ENCODE peak calls at places on chromosomes 13 and 19, in eight cellular contexts. Q, U, J, G, T, E, Z and H are unnamed samples.
A peak's percentile ranks its signal among the peaks of the same experiment; 100 is the strongest.

GRCh38 chr13:24927810-24928404 is 163.9 kb downstream of the RNF17 start:
- DNase-seq in Z (no peak), U (no peak), Q (no peak), J (no peak), G (no peak), E (no peak), T (no peak), H (no peak)

GRCh38 chr19:19338082-19338481 is 17.5 kb downstream of the MAU2 start:
- DNase-seq in J (peak; percentile 40), Q (peak; percentile 18), E (no peak), U (no peak), T (no peak), Z (no peak), G (no peak), H (no peak)

GRCh38 chr13:27772651-27773425 is 19.4 kb upstream of the GSX1 start:
- DNase-seq in U (no peak), E (no peak), Q (no peak), Z (no peak), T (no peak), J (no peak), G (no peak), H (no peak)

GRCh38 chr13:19074519-19074918 is 107.1 kb downstream of the TUBA3C start:
- DNase-seq in T (no peak), E (no peak), Z (no peak), U (no peak), G (no peak), Q (no peak), J (no peak), H (no peak)

GRCh38 chr13:65656740-65657329 is 1573.3 kb downstream of the PCDH9 start:
- DNase-seq in J (no peak), G (no peak), Q (peak; percentile 59), U (peak; percentile 4), T (peak; percentile 6), E (no peak), Z (no peak), H (no peak)

GRCh38 chr19:48473161-48473966 is 4.2 kb downstream of the CYTH2 start:
- DNase-seq in U (no peak), T (no peak), E (no peak), J (no peak), Z (no peak), Q (no peak), G (no peak), H (no peak)

GRCh38 chr13:42073683-42074082 is 25.2 kb downstream of the DGKH start:
- DNase-seq in Q (no peak), T (no peak), E (no peak), Z (no peak), J (no peak), U (no peak), G (no peak), H (no peak)

GRCh38 chr13:73399347-73400216 is 340.8 kb downstream of the KLF5 start:
- DNase-seq in Z (no peak), U (no peak), J (peak; percentile 87), E (no peak), G (no peak), T (no peak), Q (no peak), H (no peak)

GRCh38 chr19:5665781-5666513 is 14.4 kb downstream of the MICOS13 start:
- DNase-seq in E (no peak), J (no peak), T (no peak), G (no peak), Q (peak; percentile 60), U (peak; percentile 68), Z (peak; percentile 6), H (peak; percentile 15)

GRCh38 chr19:17871878-17872250 is at the start of gene SLC5A5:
- DNase-seq in G (no peak), E (no peak), U (no peak), J (no peak), Z (no peak), T (no peak), Q (no peak), H (peak; percentile 78)

GRCh38 chr13:106151056-106151699 is 384.3 kb downstream of the EFNB2 start:
- DNase-seq in E (no peak), J (peak; percentile 83), Z (no peak), G (no peak), U (peak; percentile 63), T (no peak), Q (peak; percentile 94), H (no peak)

DNA sequence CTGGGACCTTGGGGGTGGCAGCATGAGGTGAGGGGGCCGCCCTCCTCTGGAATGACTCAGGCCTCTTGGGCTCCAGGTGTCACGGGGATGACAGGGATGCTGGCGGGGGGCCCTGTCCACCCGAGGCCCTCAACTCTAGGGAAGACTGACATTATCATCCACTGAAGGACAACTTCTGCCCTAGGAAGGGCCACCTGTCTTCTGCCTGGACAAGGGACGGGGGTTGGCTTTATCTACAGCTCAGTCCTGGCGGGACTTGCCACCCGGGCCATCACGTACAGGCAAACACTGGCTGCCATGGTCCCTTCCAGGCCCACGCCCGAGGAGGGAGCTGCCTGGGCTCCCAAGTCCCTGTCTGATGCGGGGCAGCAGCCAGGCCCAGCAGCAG is 130.7 kb downstream of the STK24 start:
- DNase-seq in U (no peak), G (no peak), T (no peak), Z (no peak), Q (no peak), J (no peak), E (no peak), H (no peak)
- H3K27ac ChIP-seq in U (no peak overlapping the region), G (no peak overlapping the region), T (no peak overlapping the region), Z (no peak overlapping the region), Q (no peak overlapping the region), J (no peak overlapping the region), E (no peak overlapping the region), H (peak overlapping the region; percentile 69)

GRCh38 chr19:35498220-35498619 is 8.0 kb upstream of the KRTDAP start:
- DNase-seq in T (no peak), G (no peak), Q (no peak), Z (no peak), J (no peak), U (no peak), E (no peak), H (no peak)

GRCh38 chr19:35491838-35492360 is 1.6 kb upstream of the KRTDAP start:
- DNase-seq in E (no peak), Q (no peak), T (no peak), Z (no peak), J (no peak), G (no peak), U (no peak), H (no peak)

GRCh38 chr19:35493971-35494370 is 3.7 kb upstream of the KRTDAP start:
- DNase-seq in U (no peak), G (no peak), J (no peak), Q (no peak), T (no peak), E (no peak), Z (no peak), H (no peak)

GRCh38 chr19:35497406-35497805 is 7.1 kb upstream of the KRTDAP start:
- DNase-seq in Q (no peak), U (no peak), Z (no peak), G (no peak), J (no peak), T (no peak), E (no peak), H (no peak)

DNA sequence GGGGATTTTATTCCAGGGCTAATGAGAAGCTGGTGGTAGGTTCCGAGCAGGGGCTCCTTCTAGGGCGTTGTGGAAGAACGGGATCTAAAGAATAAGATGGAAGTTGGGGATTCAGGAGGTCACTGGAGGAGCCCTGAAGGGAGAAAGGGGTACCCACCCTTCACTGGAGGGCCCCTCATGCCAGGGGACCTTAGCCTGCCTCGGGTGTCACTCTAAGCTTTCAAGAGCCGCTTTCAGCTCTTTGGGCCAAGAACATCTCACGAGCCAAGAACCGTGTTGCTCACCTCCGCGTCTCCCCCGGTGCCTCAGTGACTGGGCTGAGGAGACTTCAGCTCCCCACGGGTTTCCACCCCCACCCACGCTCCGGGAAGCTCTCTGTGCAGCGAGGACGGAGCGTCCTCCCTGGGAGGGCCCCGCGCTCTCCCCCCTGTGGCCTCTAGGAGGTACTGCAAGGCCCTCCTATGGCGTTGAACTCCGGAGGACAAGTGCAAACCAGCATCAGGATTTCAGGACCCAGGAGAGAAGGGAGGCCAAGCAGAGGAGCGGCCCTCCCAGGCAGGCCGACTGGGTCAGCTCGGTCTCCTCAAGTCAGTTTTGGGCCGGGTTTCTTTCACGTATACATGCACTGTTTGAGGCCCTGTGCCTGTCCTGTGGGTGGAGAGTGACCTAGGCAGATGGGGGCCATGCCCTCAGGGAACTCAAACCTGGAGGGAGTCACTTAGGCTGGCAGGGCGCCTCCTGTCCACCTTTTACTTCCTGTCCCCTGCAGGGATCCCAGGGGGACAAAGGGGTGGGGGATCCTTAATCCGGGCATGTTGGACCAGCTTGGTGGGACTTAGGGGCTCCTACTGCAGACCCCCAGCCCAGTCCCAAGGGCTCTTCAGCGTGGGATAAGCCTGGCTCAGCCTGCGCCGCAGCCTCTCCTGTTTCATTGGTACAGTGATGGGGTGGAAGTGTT is 5.1 kb upstream of the KRTDAP start:
- DNase-seq in Z (peak; percentile 84), Q (peak; percentile 51), U (peak; percentile 81), J (peak; percentile 55), E (peak; percentile 71), T (peak; percentile 77), G (peak; percentile 78), H (peak; percentile 92)
- H3K4me3 ChIP-seq in Z (no peak overlapping the region), Q (no peak overlapping the region), U (peak overlapping the region; percentile 24), J (no peak overlapping the region), E (no peak overlapping the region), T (no peak overlapping the region), G (no peak overlapping the region), H (peak overlapping the region; percentile 42)

GRCh38 chr19:12969292-12969988 is at the start of gene DAND5:
- DNase-seq in G (no peak), J (no peak), E (peak; percentile 83), Q (no peak), U (no peak), T (no peak), Z (no peak), H (no peak)

GRCh38 chr19:12967907-12968306 is 1.5 kb upstream of the DAND5 start:
- DNase-seq in T (no peak), Q (no peak), J (no peak), E (no peak), Z (no peak), G (no peak), U (no peak), H (no peak)

GRCh38 chr19:12965017-12965811 is 4.2 kb upstream of the DAND5 start:
- DNase-seq in Q (peak; percentile 62), E (peak; percentile 84), G (peak; percentile 90), Z (peak; percentile 96), T (peak; percentile 85), U (peak; percentile 76), J (peak; percentile 83), H (peak; percentile 95)

GRCh38 chr19:12970070-12970820 is 869 bp downstream of the DAND5 start:
- DNase-seq in Z (no peak), Q (no peak), E (no peak), J (no peak), T (no peak), U (no peak), G (no peak), H (no peak)

GRCh38 chr19:12965812-12966135 is 3.6 kb upstream of the DAND5 start:
- DNase-seq in Z (no peak), T (no peak), Q (no peak), G (no peak), U (no peak), J (no peak), E (no peak), H (no peak)
- H3K27ac ChIP-seq in Z (peak overlapping the region; percentile 12), T (peak overlapping the region; percentile 54), Q (no peak overlapping the region), G (peak overlapping the region; percentile 63), U (peak overlapping the region; percentile 91), J (no peak overlapping the region), E (no peak overlapping the region), H (peak overlapping the region; percentile 27)

GRCh38 chr19:3361384-3362216 is 4.8 kb upstream of the NFIC start:
- DNase-seq in J (no peak), E (no peak), G (peak; percentile 51), T (no peak), U (no peak), Q (no peak), Z (no peak), H (no peak)
- H3K4me3 ChIP-seq in J (peak overlapping the region; percentile 100), E (peak overlapping the region; percentile 99), G (peak overlapping the region; percentile 87), T (no peak overlapping the region), U (peak overlapping the region; percentile 97), Q (peak overlapping the region; percentile 54), Z (peak overlapping the region; percentile 45), H (peak overlapping the region; percentile 98)